ENCODE peak calls at places on chromosomes 3 and 15, in six cellular contexts. One of them, this sample, is unnamed.

GRCh38 chr3:105274958-105275357 is 91.8 kb upstream of the ALCAM start:
- DNase-seq in brain microvascular endothelial cell: peak
- DNase-seq in left lung: no peak
- DNase-seq in WERI-Rb-1: no peak
- DNase-seq in dorsolateral prefrontal cortex: no peak
- DNase-seq in astrocyte of the spinal cord: peak
- DNase-seq in this sample: peak

GRCh38 chr3:189621948-189622603 is 9.1 kb upstream of the TP63 start:
- DNase-seq in brain microvascular endothelial cell: no peak
- DNase-seq in left lung: no peak
- DNase-seq in WERI-Rb-1: no peak
- DNase-seq in dorsolateral prefrontal cortex: no peak
- DNase-seq in astrocyte of the spinal cord: no peak
- DNase-seq in this sample: no peak

GRCh38 chr3:177836671-177837070 is 639.4 kb upstream of the TBL1XR1 start:
- DNase-seq in brain microvascular endothelial cell: no peak
- DNase-seq in left lung: no peak
- DNase-seq in WERI-Rb-1: peak
- DNase-seq in dorsolateral prefrontal cortex: no peak
- DNase-seq in astrocyte of the spinal cord: peak
- DNase-seq in this sample: peak

GRCh38 chr3:168467085-168467714 is 371.5 kb upstream of the GOLIM4 start:
- DNase-seq in brain microvascular endothelial cell: peak
- DNase-seq in left lung: no peak
- DNase-seq in WERI-Rb-1: peak
- DNase-seq in dorsolateral prefrontal cortex: no peak
- DNase-seq in astrocyte of the spinal cord: peak
- DNase-seq in this sample: peak

GRCh38 chr3:179016979-179017670 is 54.5 kb downstream of the ZMAT3 start:
- DNase-seq in brain microvascular endothelial cell: no peak
- DNase-seq in left lung: no peak
- DNase-seq in WERI-Rb-1: no peak
- DNase-seq in dorsolateral prefrontal cortex: no peak
- DNase-seq in astrocyte of the spinal cord: no peak
- DNase-seq in this sample: no peak

GRCh38 chr3:4302747-4303146 is 422 bp upstream of the SETMAR start:
- DNase-seq in brain microvascular endothelial cell: no peak
- DNase-seq in left lung: no peak
- DNase-seq in WERI-Rb-1: no peak
- DNase-seq in dorsolateral prefrontal cortex: no peak
- DNase-seq in astrocyte of the spinal cord: no peak
- DNase-seq in this sample: no peak

GRCh38 chr3:44277925-44278324 is 36.2 kb downstream of the TOPAZ1 start:
- DNase-seq in brain microvascular endothelial cell: no peak
- DNase-seq in left lung: no peak
- DNase-seq in WERI-Rb-1: no peak
- DNase-seq in dorsolateral prefrontal cortex: no peak
- DNase-seq in astrocyte of the spinal cord: no peak
- DNase-seq in this sample: no peak

GRCh38 chr15:39919740-39920509 is at the start of gene GPR176:
- DNase-seq in brain microvascular endothelial cell: peak
- DNase-seq in left lung: peak
- DNase-seq in WERI-Rb-1: peak
- DNase-seq in dorsolateral prefrontal cortex: peak
- DNase-seq in astrocyte of the spinal cord: peak
- DNase-seq in this sample: peak

GRCh38 chr15:33846151-33846550 is 122.1 kb upstream of the CHRM5 start:
- DNase-seq in brain microvascular endothelial cell: no peak
- DNase-seq in left lung: no peak
- DNase-seq in WERI-Rb-1: no peak
- DNase-seq in dorsolateral prefrontal cortex: no peak
- DNase-seq in astrocyte of the spinal cord: no peak
- DNase-seq in this sample: no peak

GRCh38 chr3:86840814-86841213 is 150.1 kb downstream of the VGLL3 start:
- DNase-seq in brain microvascular endothelial cell: no peak
- DNase-seq in left lung: no peak
- DNase-seq in WERI-Rb-1: no peak
- DNase-seq in dorsolateral prefrontal cortex: no peak
- DNase-seq in astrocyte of the spinal cord: no peak
- DNase-seq in this sample: no peak

GRCh38 chr15:45606413-45606812 is 19.2 kb downstream of the BLOC1S6 start:
- DNase-seq in brain microvascular endothelial cell: no peak
- DNase-seq in left lung: no peak
- DNase-seq in WERI-Rb-1: no peak
- DNase-seq in dorsolateral prefrontal cortex: no peak
- DNase-seq in astrocyte of the spinal cord: no peak
- DNase-seq in this sample: no peak

GRCh38 chr3:7682822-7683229 is 818.8 kb upstream of the LMCD1 start:
- DNase-seq in brain microvascular endothelial cell: peak
- DNase-seq in left lung: no peak
- DNase-seq in WERI-Rb-1: no peak
- DNase-seq in dorsolateral prefrontal cortex: no peak
- DNase-seq in astrocyte of the spinal cord: peak
- DNase-seq in this sample: peak

GRCh38 chr3:120506828-120507774 is 56.3 kb upstream of the FSTL1 start:
- DNase-seq in brain microvascular endothelial cell: peak
- DNase-seq in left lung: no peak
- DNase-seq in WERI-Rb-1: peak
- DNase-seq in dorsolateral prefrontal cortex: no peak
- DNase-seq in astrocyte of the spinal cord: peak
- DNase-seq in this sample: peak

GRCh38 chr3:168939651-168940238 is 723.8 kb downstream of the MECOM start:
- DNase-seq in brain microvascular endothelial cell: no peak
- DNase-seq in left lung: no peak
- DNase-seq in WERI-Rb-1: no peak
- DNase-seq in dorsolateral prefrontal cortex: no peak
- DNase-seq in astrocyte of the spinal cord: no peak
- DNase-seq in this sample: no peak

GRCh38 chr15:70238917-70239316 is 141.2 kb upstream of the TLE3 start:
- DNase-seq in brain microvascular endothelial cell: no peak
- DNase-seq in left lung: no peak
- DNase-seq in WERI-Rb-1: no peak
- DNase-seq in dorsolateral prefrontal cortex: no peak
- DNase-seq in astrocyte of the spinal cord: no peak
- DNase-seq in this sample: no peak

GRCh38 chr15:96593735-96594134 is 263.2 kb downstream of the NR2F2 start:
- DNase-seq in brain microvascular endothelial cell: no peak
- DNase-seq in left lung: no peak
- DNase-seq in WERI-Rb-1: no peak
- DNase-seq in dorsolateral prefrontal cortex: no peak
- DNase-seq in astrocyte of the spinal cord: no peak
- DNase-seq in this sample: no peak

GRCh38 chr3:7744850-7745249 is 756.8 kb upstream of the LMCD1 start:
- DNase-seq in brain microvascular endothelial cell: no peak
- DNase-seq in left lung: no peak
- DNase-seq in WERI-Rb-1: no peak
- DNase-seq in dorsolateral prefrontal cortex: no peak
- DNase-seq in astrocyte of the spinal cord: no peak
- DNase-seq in this sample: no peak

GRCh38 chr15:96038650-96039049 is 291.9 kb upstream of the NR2F2 start:
- DNase-seq in brain microvascular endothelial cell: no peak
- DNase-seq in left lung: no peak
- DNase-seq in WERI-Rb-1: no peak
- DNase-seq in dorsolateral prefrontal cortex: no peak
- DNase-seq in astrocyte of the spinal cord: no peak
- DNase-seq in this sample: peak

GRCh38 chr15:100114526-100114925 is 227.2 kb downstream of the ADAMTS17 start:
- DNase-seq in brain microvascular endothelial cell: peak
- DNase-seq in left lung: no peak
- DNase-seq in WERI-Rb-1: no peak
- DNase-seq in dorsolateral prefrontal cortex: no peak
- DNase-seq in astrocyte of the spinal cord: peak
- DNase-seq in this sample: no peak

GRCh38 chr3:30606301-30607031 is at the start of gene TGFBR2:
- DNase-seq in brain microvascular endothelial cell: peak
- DNase-seq in left lung: peak
- DNase-seq in WERI-Rb-1: peak
- DNase-seq in dorsolateral prefrontal cortex: peak
- DNase-seq in astrocyte of the spinal cord: peak
- DNase-seq in this sample: peak

GRCh38 chr3:48845170-48845569 is 2.5 kb downstream of the PRKAR2A start:
- DNase-seq in brain microvascular endothelial cell: no peak
- DNase-seq in left lung: no peak
- DNase-seq in WERI-Rb-1: no peak
- DNase-seq in dorsolateral prefrontal cortex: no peak
- DNase-seq in astrocyte of the spinal cord: no peak
- DNase-seq in this sample: no peak

GRCh38 chr15:44319385-44319784 is 30.9 kb downstream of the GOLM2 start:
- DNase-seq in brain microvascular endothelial cell: no peak
- DNase-seq in left lung: no peak
- DNase-seq in WERI-Rb-1: no peak
- DNase-seq in dorsolateral prefrontal cortex: no peak
- DNase-seq in astrocyte of the spinal cord: no peak
- DNase-seq in this sample: no peak

GRCh38 chr3:101868534-101869464 is 19.5 kb downstream of the NFKBIZ start:
- DNase-seq in brain microvascular endothelial cell: peak
- DNase-seq in left lung: no peak
- DNase-seq in WERI-Rb-1: no peak
- DNase-seq in dorsolateral prefrontal cortex: no peak
- DNase-seq in astrocyte of the spinal cord: peak
- DNase-seq in this sample: peak

GRCh38 chr15:60324706-60325438 is 72.9 kb downstream of the ANXA2 start:
- DNase-seq in brain microvascular endothelial cell: no peak
- DNase-seq in left lung: no peak
- DNase-seq in WERI-Rb-1: no peak
- DNase-seq in dorsolateral prefrontal cortex: no peak
- DNase-seq in astrocyte of the spinal cord: no peak
- DNase-seq in this sample: no peak

GRCh38 chr15:63945005-63945788 is 101.1 kb downstream of the DAPK2 start:
- DNase-seq in brain microvascular endothelial cell: peak
- DNase-seq in left lung: peak
- DNase-seq in WERI-Rb-1: peak
- DNase-seq in dorsolateral prefrontal cortex: no peak
- DNase-seq in astrocyte of the spinal cord: peak
- DNase-seq in this sample: peak

GRCh38 chr3:174598885-174599439 is 260.2 kb upstream of the NAALADL2 start:
- DNase-seq in brain microvascular endothelial cell: no peak
- DNase-seq in left lung: no peak
- DNase-seq in WERI-Rb-1: no peak
- DNase-seq in dorsolateral prefrontal cortex: no peak
- DNase-seq in astrocyte of the spinal cord: no peak
- DNase-seq in this sample: no peak

GRCh38 chr15:43881944-43882343 is 55.1 kb downstream of the WDR76 start:
- DNase-seq in brain microvascular endothelial cell: no peak
- DNase-seq in left lung: no peak
- DNase-seq in WERI-Rb-1: peak
- DNase-seq in dorsolateral prefrontal cortex: no peak
- DNase-seq in astrocyte of the spinal cord: no peak
- DNase-seq in this sample: no peak

GRCh38 chr3:102553876-102554275 is 119.1 kb downstream of the ZPLD1 start:
- DNase-seq in brain microvascular endothelial cell: no peak
- DNase-seq in left lung: no peak
- DNase-seq in WERI-Rb-1: no peak
- DNase-seq in dorsolateral prefrontal cortex: no peak
- DNase-seq in astrocyte of the spinal cord: no peak
- DNase-seq in this sample: no peak

GRCh38 chr15:90432253-90432652 is 44.2 kb downstream of the IQGAP1 start:
- DNase-seq in brain microvascular endothelial cell: no peak
- DNase-seq in left lung: no peak
- DNase-seq in WERI-Rb-1: no peak
- DNase-seq in dorsolateral prefrontal cortex: no peak
- DNase-seq in astrocyte of the spinal cord: no peak
- DNase-seq in this sample: no peak

GRCh38 chr3:184582583-184582982 is 21.0 kb downstream of the EPHB3 start:
- DNase-seq in brain microvascular endothelial cell: peak
- DNase-seq in left lung: no peak
- DNase-seq in WERI-Rb-1: peak
- DNase-seq in dorsolateral prefrontal cortex: peak
- DNase-seq in astrocyte of the spinal cord: peak
- DNase-seq in this sample: no peak

GRCh38 chr3:45182915-45183881 is 37.0 kb upstream of the CDCP1 start:
- DNase-seq in brain microvascular endothelial cell: peak
- DNase-seq in left lung: no peak
- DNase-seq in WERI-Rb-1: peak
- DNase-seq in dorsolateral prefrontal cortex: no peak
- DNase-seq in astrocyte of the spinal cord: peak
- DNase-seq in this sample: peak

GRCh38 chr15:72155635-72156616 is 37.7 kb downstream of the SENP8 start:
- DNase-seq in brain microvascular endothelial cell: peak
- DNase-seq in left lung: peak
- DNase-seq in WERI-Rb-1: peak
- DNase-seq in dorsolateral prefrontal cortex: peak
- DNase-seq in astrocyte of the spinal cord: peak
- DNase-seq in this sample: peak
- H3K4me3 ChIP-seq in brain microvascular endothelial cell: peak
- H3K4me3 ChIP-seq in left lung: peak
- H3K4me3 ChIP-seq in WERI-Rb-1: peak
- H3K4me3 ChIP-seq in dorsolateral prefrontal cortex: peak
- H3K4me3 ChIP-seq in astrocyte of the spinal cord: peak
- H3K4me3 ChIP-seq in this sample: peak

GRCh38 chr15:81813215-81813614 is 232.6 kb downstream of the MEX3B start:
- DNase-seq in brain microvascular endothelial cell: no peak
- DNase-seq in left lung: no peak
- DNase-seq in WERI-Rb-1: peak
- DNase-seq in dorsolateral prefrontal cortex: no peak
- DNase-seq in astrocyte of the spinal cord: peak
- DNase-seq in this sample: no peak

GRCh38 chr15:81814882-81815455 is 230.8 kb downstream of the MEX3B start:
- DNase-seq in brain microvascular endothelial cell: no peak
- DNase-seq in left lung: no peak
- DNase-seq in WERI-Rb-1: no peak
- DNase-seq in dorsolateral prefrontal cortex: no peak
- DNase-seq in astrocyte of the spinal cord: no peak
- DNase-seq in this sample: no peak

DNA sequence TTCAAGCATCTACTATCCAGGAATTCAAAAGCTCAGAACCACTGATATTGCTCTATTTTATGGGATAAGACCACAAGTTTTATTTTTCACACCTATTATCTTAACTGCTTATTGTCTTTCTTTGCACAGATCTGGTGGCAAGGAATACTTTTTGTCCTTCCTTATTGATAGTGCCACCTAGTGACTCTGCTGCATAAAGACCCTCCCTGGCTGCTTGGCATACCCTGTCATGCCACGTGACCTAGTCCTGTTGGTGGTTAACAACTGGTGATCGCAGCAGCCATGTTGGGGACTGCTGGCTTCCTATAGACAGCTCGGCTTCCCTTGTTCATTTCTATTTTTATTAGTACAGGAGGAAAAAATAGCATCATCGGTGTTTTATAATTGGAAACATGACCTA is 236.3 kb downstream of the MEX3B start:
- DNase-seq in brain microvascular endothelial cell: peak
- DNase-seq in left lung: no peak
- DNase-seq in WERI-Rb-1: peak
- DNase-seq in dorsolateral prefrontal cortex: no peak
- DNase-seq in astrocyte of the spinal cord: no peak
- DNase-seq in this sample: no peak
- TF ChIP-seq CTCF in brain microvascular endothelial cell: peak
- TF ChIP-seq CTCF in left lung: no peak
- TF ChIP-seq CTCF in WERI-Rb-1: peak
- TF ChIP-seq CTCF in dorsolateral prefrontal cortex: peak
- TF ChIP-seq CTCF in astrocyte of the spinal cord: peak
- TF ChIP-seq CTCF in this sample: no peak

GRCh38 chr3:29283739-29284138 is 2.9 kb downstream of the RBMS3 start:
- DNase-seq in brain microvascular endothelial cell: no peak
- DNase-seq in left lung: no peak
- DNase-seq in WERI-Rb-1: no peak
- DNase-seq in dorsolateral prefrontal cortex: no peak
- DNase-seq in astrocyte of the spinal cord: no peak
- DNase-seq in this sample: peak
- H3K4me3 ChIP-seq in brain microvascular endothelial cell: peak
- H3K4me3 ChIP-seq in left lung: peak
- H3K4me3 ChIP-seq in WERI-Rb-1: no peak
- H3K4me3 ChIP-seq in dorsolateral prefrontal cortex: peak
- H3K4me3 ChIP-seq in astrocyte of the spinal cord: peak
- H3K4me3 ChIP-seq in this sample: peak

GRCh38 chr3:16513141-16514020 is at the start of gene RFTN1:
- DNase-seq in brain microvascular endothelial cell: peak
- DNase-seq in left lung: peak
- DNase-seq in WERI-Rb-1: peak
- DNase-seq in dorsolateral prefrontal cortex: no peak
- DNase-seq in astrocyte of the spinal cord: peak
- DNase-seq in this sample: peak
- TF ChIP-seq CTCF in brain microvascular endothelial cell: peak
- TF ChIP-seq CTCF in left lung: no peak
- TF ChIP-seq CTCF in WERI-Rb-1: peak
- TF ChIP-seq CTCF in dorsolateral prefrontal cortex: no peak
- TF ChIP-seq CTCF in astrocyte of the spinal cord: peak
- TF ChIP-seq CTCF in this sample: no peak